ENCODE peak calls at places on chromosome 2, in nine cellular contexts. V, M, K, B, X, O, N, A and P are unnamed samples.

GRCh38 chr2:222424729-222425671 is 657 bp downstream of the SGPP2 start:
- DNase-seq in K (peak), A (peak), X (peak), O (peak), N (peak), B (no peak), V (peak), M (no peak), P (peak)

GRCh38 chr2:65315042-65315441 is 87.4 kb downstream of the ACTR2 start:
- DNase-seq in K (no peak), O (no peak), A (no peak), N (no peak), B (no peak), M (no peak), X (no peak), V (no peak), P (no peak)

GRCh38 chr2:70080597-70081200 is 6.6 kb upstream of the PCBP1 start:
- DNase-seq in X (no peak), N (no peak), O (no peak), B (no peak), K (no peak), A (no peak), M (no peak), V (no peak), P (no peak)

GRCh38 chr2:233828546-233829192 is 25.7 kb downstream of the HJURP start:
- DNase-seq in A (no peak), X (no peak), O (no peak), M (peak), K (peak), N (no peak), B (no peak), V (no peak), P (no peak)

GRCh38 chr2:102072741-102073140 is 69.8 kb upstream of the IL1R1 start:
- DNase-seq in N (no peak), X (no peak), B (no peak), M (no peak), A (no peak), K (no peak), O (no peak), V (no peak), P (no peak)

GRCh38 chr2:118721817-118722551 is 125.5 kb downstream of the EN1 start:
- DNase-seq in O (no peak), V (no peak), K (no peak), X (no peak), B (no peak), M (no peak), N (no peak), A (no peak), P (no peak)

GRCh38 chr2:37625781-37626548 is 45.5 kb downstream of the CDC42EP3 start:
- DNase-seq in A (no peak), B (no peak), X (no peak), K (no peak), M (no peak), V (no peak), N (peak), O (no peak), P (no peak)

GRCh38 chr2:154433010-154433409 is 265.5 kb upstream of the KCNJ3 start:
- DNase-seq in N (no peak), X (no peak), B (no peak), M (no peak), O (no peak), A (no peak), V (no peak), K (no peak), P (no peak)

GRCh38 chr2:109031481-109032228 is 42.6 kb upstream of the EDAR start:
- DNase-seq in A (peak), N (peak), K (no peak), V (no peak), O (peak), B (no peak), M (no peak), X (peak), P (peak)

GRCh38 chr2:20444113-20444992 is 2.5 kb upstream of the RHOB start:
- DNase-seq in K (no peak), X (no peak), N (no peak), O (no peak), V (no peak), A (no peak), M (peak), B (no peak), P (no peak)

DNA sequence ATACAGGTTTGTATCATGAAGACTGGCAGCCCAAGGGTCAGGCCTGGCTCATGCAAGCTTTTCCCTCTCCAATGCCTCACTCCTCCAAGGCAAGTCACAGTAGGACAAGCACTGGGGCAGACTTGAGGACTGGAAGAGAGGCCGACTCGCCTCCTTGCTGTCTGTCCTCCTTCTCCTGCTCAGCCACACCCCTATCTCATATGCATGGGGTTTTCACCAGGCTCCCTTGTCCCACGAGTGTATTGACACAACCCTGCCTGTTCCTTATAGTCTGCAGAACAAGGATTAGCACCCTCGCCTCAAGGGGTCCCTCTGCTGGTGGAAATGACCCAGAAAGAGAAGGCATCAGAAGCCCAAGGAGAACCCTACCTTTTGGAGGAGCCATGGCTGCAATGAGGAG is 223.7 kb downstream of the SOX11 start:
- DNase-seq in V (no peak), O (peak), B (no peak), A (no peak), M (no peak), X (peak), N (no peak), K (no peak), P (peak)
- TF ChIP-seq CTCF in V (no peak), O (no peak), B (no peak), A (peak), M (no peak), X (peak), N (peak), K (peak), P (peak)

DNA sequence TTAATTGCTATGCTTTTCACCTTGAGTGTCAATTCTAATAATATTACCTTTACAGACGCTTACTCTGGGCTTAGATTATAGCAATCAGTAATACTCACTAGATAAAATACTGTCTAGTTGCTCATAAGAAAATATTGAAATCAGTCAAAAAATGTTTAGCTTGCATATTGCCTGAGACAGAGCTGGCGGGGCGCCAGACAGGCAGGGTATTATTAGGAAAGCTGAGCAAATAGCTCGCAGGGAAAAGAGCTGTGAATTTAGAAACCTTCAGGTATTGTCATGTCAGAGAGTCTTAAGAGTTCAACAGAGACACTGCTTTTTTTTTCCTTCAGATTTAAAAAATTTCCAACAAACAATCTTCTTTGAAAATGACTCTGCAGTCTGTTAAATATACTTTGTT is 118.4 kb downstream of the MEIS1 start:
- DNase-seq in X (no peak), B (no peak), O (peak), A (no peak), N (peak), V (no peak), M (no peak), K (no peak), P (no peak)
- TF ChIP-seq CTCF in X (no peak), B (no peak), O (no peak), A (no peak), N (no peak), V (no peak), M (no peak), K (no peak), P (no peak)

GRCh38 chr2:237636578-237636977 is 9.2 kb downstream of the LRRFIP1 start:
- DNase-seq in O (no peak), M (no peak), V (no peak), X (no peak), K (no peak), N (peak), B (no peak), A (no peak), P (no peak)

GRCh38 chr2:237640493-237640998 is 13.2 kb downstream of the LRRFIP1 start:
- DNase-seq in N (peak), M (no peak), A (no peak), K (no peak), O (no peak), B (no peak), V (no peak), X (no peak), P (no peak)

GRCh38 chr2:237637429-237638135 is 10.2 kb downstream of the LRRFIP1 start:
- DNase-seq in N (no peak), M (no peak), O (no peak), X (no peak), V (no peak), A (no peak), B (no peak), K (no peak), P (no peak)

GRCh38 chr2:237642030-237642700 is 14.8 kb downstream of the LRRFIP1 start:
- DNase-seq in B (no peak), K (no peak), O (no peak), X (no peak), V (no peak), M (no peak), A (no peak), N (peak), P (no peak)

DNA sequence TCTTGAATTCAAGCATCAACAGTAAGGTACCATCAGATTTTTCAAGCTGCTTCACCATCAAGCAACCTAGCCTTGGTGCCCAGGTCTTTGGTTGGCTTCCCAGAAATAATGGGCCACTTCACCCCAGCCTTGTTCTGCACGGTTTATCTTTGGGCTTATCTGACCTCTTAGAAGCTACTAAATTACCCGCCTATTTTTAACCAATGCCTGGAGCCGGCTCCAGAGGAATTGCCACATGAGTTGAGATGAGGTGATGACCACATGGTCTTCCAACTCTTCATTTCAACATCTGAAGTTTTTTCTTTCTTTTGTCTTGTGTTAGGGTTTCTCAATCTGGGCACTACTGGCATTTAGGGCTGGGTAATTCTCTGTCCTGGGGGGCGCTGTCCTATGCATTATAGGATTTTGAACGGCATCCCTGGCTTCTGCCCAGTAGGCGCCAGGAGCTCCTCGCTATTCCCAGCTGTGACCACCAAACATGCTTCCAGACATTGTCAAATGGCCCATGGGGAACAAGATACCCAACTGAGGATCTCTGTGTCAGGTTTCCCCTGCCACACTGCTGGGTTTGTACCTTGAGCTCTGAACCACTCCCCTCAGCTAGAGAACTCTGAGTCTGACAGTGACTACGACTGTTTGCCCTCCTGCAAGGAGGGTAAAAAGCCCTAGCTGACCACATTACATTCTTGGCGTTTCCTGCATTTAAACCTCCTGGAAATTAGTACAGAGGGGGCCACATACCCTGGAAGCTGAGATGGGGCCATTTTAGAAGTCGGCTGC is 12.2 kb downstream of the LRRFIP1 start:
- DNase-seq in N (peak), V (no peak), K (no peak), O (no peak), M (no peak), B (no peak), X (no peak), A (no peak), P (no peak)
- TF ChIP-seq CTCF in N (no peak), V (no peak), K (no peak), O (no peak), M (no peak), B (no peak), X (no peak), A (no peak), P (no peak)

GRCh38 chr2:66433695-66433944 is 1.3 kb upstream of the MEIS1 start:
- DNase-seq in K (no peak), V (no peak), N (no peak), M (no peak), A (no peak), B (no peak), X (no peak), O (no peak), P (no peak)
- TF ChIP-seq CTCF in K (no peak), V (no peak), N (no peak), M (no peak), A (no peak), B (no peak), X (no peak), O (no peak), P (no peak)